ENCODE peak calls at places on chromosomes 4 and X, in seven cellular contexts. T is tibial artery, D is cardiac fibroblast, A is lung, W is A549, H is IMR-90, F is HCT116. G is an unnamed sample.

GRCh38 chrX:19670321-19670750 is 155.0 kb upstream of the MAP3K15 start:
- DNase-seq in T (no peak), D (peak; percentile 64), A (no peak), W (no peak), H (peak; percentile 38), F (no peak), G (no peak)

GRCh38 chrX:49999048-49999447 is 76.7 kb downstream of the CLCN5 start:
- DNase-seq in T (no peak), D (no peak), A (no peak), W (no peak), H (no peak), F (no peak), G (no peak)

GRCh38 chr4:110851989-110852388 is 229.1 kb upstream of the PITX2 start:
- DNase-seq in T (no peak), D (no peak), A (no peak), W (no peak), H (no peak), F (no peak), G (no peak)

GRCh38 chr4:156749791-156750403 is 221.7 kb downstream of the PDGFC start:
- DNase-seq in T (no peak), D (peak; percentile 52), A (no peak), W (no peak), H (peak; percentile 29), F (no peak), G (no peak)

GRCh38 chr4:3807861-3808521 is 41.8 kb downstream of the ADRA2C start:
- DNase-seq in T (no peak), D (no peak), A (no peak), W (no peak), H (no peak), F (no peak), G (no peak)

GRCh38 chr4:72971572-72971971 is 97.9 kb downstream of the COX18 start:
- DNase-seq in T (no peak), D (peak; percentile 95), A (no peak), W (peak; percentile 58), H (peak; percentile 92), F (no peak), G (peak; percentile 39)

GRCh38 chrX:26352891-26353430 is 137.0 kb downstream of the MAGEB5 start:
- DNase-seq in T (no peak), D (no peak), A (no peak), W (no peak), H (no peak), F (no peak), G (no peak)

GRCh38 chrX:156001001-156001666 is 3.6 kb downstream of the IL9R start:
- DNase-seq in T (no peak), D (no peak), A (no peak), W (no peak), H (no peak), F (no peak), G (no peak)

GRCh38 chrX:68822641-68823410 is 6.0 kb upstream of the EFNB1 start:
- DNase-seq in T (no peak), D (peak; percentile 66), A (no peak), W (peak; percentile 50), H (peak; percentile 47), F (peak; percentile 23), G (no peak)

GRCh38 chr4:169774466-169775445 is 17.0 kb upstream of the HPF1 start:
- DNase-seq in T (no peak), D (peak; percentile 3), A (no peak), W (no peak), H (no peak), F (no peak), G (no peak)

GRCh38 chr4:40253906-40254305 is 57.1 kb downstream of the RHOH start:
- DNase-seq in T (no peak), D (no peak), A (no peak), W (no peak), H (no peak), F (no peak), G (no peak)

GRCh38 chrX:68492583-68492982 is 6.3 kb upstream of the YIPF6 start:
- DNase-seq in T (no peak), D (no peak), A (peak; percentile 1), W (no peak), H (no peak), F (no peak), G (no peak)

GRCh38 chrX:27966955-27967354 is 14.3 kb downstream of the DCAF8L1 start:
- DNase-seq in T (no peak), D (peak; percentile 81), A (peak; percentile 30), W (peak; percentile 23), H (peak; percentile 60), F (no peak), G (peak; percentile 57)

GRCh38 chr4:105978684-105979296 is 83.5 kb downstream of the NPNT start:
- DNase-seq in T (peak; percentile 74), D (peak; percentile 79), A (no peak), W (no peak), H (no peak), F (no peak), G (peak; percentile 55)

GRCh38 chr4:145815027-145815612 is 123.5 kb downstream of the ZNF827 start:
- DNase-seq in T (no peak), D (no peak), A (no peak), W (no peak), H (no peak), F (no peak), G (no peak)

GRCh38 chr4:145815626-145816025 is 123.0 kb downstream of the ZNF827 start:
- DNase-seq in T (no peak), D (peak; percentile 34), A (no peak), W (no peak), H (peak; percentile 86), F (no peak), G (no peak)

GRCh38 chr4:145814246-145814645 is 124.4 kb downstream of the ZNF827 start:
- DNase-seq in T (no peak), D (no peak), A (no peak), W (no peak), H (no peak), F (no peak), G (no peak)

GRCh38 chr4:145816091-145816490 is 122.5 kb downstream of the ZNF827 start:
- DNase-seq in T (no peak), D (no peak), A (no peak), W (no peak), H (no peak), F (no peak), G (no peak)

DNA sequence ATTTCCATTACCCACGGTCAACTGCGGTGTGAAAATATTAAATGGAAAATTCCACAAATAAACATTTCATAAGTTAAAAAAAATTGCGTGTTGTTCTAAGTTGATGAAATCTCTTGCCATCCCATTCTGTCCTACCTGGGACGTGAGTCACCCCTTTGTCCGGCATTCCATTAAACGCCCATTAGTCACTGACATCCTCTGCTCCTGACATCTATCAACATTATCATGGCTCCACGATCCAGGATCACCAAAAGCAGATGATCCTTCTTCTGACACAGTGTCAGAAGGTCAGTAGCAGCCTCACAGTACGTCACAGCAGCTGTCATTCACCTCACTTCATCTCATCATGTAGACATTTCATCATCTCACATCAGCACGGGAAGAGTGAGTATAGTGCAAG is 125.7 kb downstream of the ZNF827 start:
- DNase-seq in T (no peak), D (peak; percentile 77), A (no peak), W (peak; percentile 73), H (no peak), F (peak; percentile 93), G (no peak)
- TF ChIP-seq CTCF in T (no peak), D (no peak), A (no peak), W (no peak), H (no peak), F (no peak), G (no peak)

GRCh38 chr4:168629561-168629960 is 132.7 kb downstream of the PALLD start:
- DNase-seq in T (no peak), D (no peak), A (no peak), W (no peak), H (no peak), F (no peak), G (no peak)

GRCh38 chr4:168632246-168632832 is 135.5 kb downstream of the PALLD start:
- DNase-seq in T (no peak), D (peak; percentile 41), A (no peak), W (no peak), H (no peak), F (no peak), G (no peak)

GRCh38 chr4:168630445-168631187 is 133.8 kb downstream of the PALLD start:
- DNase-seq in T (no peak), D (peak; percentile 93), A (no peak), W (peak; percentile 57), H (peak; percentile 88), F (no peak), G (peak; percentile 91)

GRCh38 chr4:168633071-168633470 is 136.2 kb downstream of the PALLD start:
- DNase-seq in T (no peak), D (no peak), A (no peak), W (no peak), H (no peak), F (no peak), G (no peak)

DNA sequence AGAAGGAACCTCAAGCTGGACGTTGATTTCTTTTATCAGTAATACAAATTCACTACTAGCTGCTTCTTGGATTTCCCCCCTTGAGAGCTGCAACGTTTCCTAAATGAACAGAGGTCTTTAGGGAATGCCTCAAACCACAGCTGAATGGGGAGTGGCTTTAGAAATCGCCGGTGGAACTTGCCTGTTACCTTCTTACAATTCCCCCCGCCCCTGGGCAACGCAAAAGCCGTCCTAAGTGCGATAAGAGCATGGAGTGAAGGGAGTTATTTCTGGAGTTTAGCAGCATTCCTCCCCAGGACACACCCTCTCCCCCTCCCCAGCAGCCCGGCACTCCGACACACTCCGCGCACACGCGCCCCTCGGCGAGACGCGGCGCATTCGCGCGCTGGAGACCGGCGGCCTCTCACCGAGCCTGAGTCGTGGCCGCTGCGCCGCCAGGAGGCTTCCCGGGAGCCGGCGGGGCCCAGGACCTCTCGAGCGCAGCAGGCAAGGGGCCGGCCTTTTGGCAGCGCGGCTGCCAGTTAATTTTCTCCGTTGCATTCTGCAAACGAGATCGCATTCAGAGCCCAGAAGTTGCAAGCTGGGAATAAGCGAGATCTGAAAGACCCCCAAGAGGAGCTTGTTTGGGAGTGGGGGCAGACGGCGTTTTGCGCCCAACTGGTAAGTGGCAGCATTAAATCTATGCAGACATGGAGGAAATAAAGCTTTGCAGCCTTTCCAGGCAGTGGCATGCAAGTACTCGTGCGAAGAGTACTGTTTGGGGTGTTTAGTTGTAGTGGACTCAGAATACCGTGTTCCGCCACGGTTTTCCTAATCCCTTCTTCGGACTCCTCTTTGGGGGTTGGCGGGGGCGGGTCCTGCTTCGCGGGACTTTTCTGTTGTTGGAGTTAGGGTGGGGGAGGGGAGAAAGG is 134.6 kb downstream of the PALLD start:
- DNase-seq in T (peak; percentile 77), D (peak; percentile 79), A (peak; percentile 59), W (peak; percentile 73), H (peak; percentile 55), F (no peak), G (peak; percentile 86)
- TF ChIP-seq CTCF in T (peak; percentile 59), D (peak; percentile 27), A (no peak), W (peak; percentile 27), H (peak; percentile 45), F (no peak), G (peak; percentile 50)

GRCh38 chr4:139522457-139522856 is 33.6 kb downstream of the SETD7 start:
- DNase-seq in T (no peak), D (no peak), A (no peak), W (no peak), H (no peak), F (no peak), G (no peak)
- TF ChIP-seq CTCF in T (no peak), D (no peak), A (no peak), W (no peak), H (no peak), F (no peak), G (no peak)

GRCh38 chrX:15384304-15384703 is at the start of gene VEGFD:
- DNase-seq in T (no peak), D (peak; percentile 48), A (no peak), W (peak; percentile 5), H (peak; percentile 86), F (no peak), G (no peak)

GRCh38 chrX:15376956-15377355 is 7.3 kb downstream of the VEGFD start:
- DNase-seq in T (no peak), D (peak; percentile 3), A (no peak), W (no peak), H (peak; percentile 25), F (no peak), G (no peak)

GRCh38 chrX:15382809-15383208 is 1.4 kb downstream of the VEGFD start:
- DNase-seq in T (no peak), D (no peak), A (no peak), W (no peak), H (no peak), F (no peak), G (no peak)
- TF ChIP-seq CTCF in T (no peak), D (no peak), A (no peak), W (no peak), H (peak; percentile 13), F (no peak), G (no peak)

G was measured in astrocyte of the cerebellum.